ENCODE peak calls at places on chromosomes 13 and 19, in four cellular contexts. One of them, this sample, is unnamed.

GRCh38 chr19:791605-792360 is 5.5 kb upstream of the PTBP1 start:
- DNase-seq in spleen: peak
- DNase-seq in Panc1: no peak
- DNase-seq in stomach: no peak
- DNase-seq in this sample: no peak

GRCh38 chr19:40688987-40689338 is 1.5 kb downstream of the NUMBL start:
- DNase-seq in stomach: no peak
- DNase-seq in spleen: no peak
- DNase-seq in Panc1: no peak
- DNase-seq in this sample: no peak

GRCh38 chr19:12937243-12938053 is 961 bp upstream of the CALR start:
- DNase-seq in stomach: peak
- DNase-seq in spleen: no peak
- DNase-seq in Panc1: no peak
- DNase-seq in this sample: peak

GRCh38 chr19:35459414-35460082 is 11.5 kb downstream of the FFAR2 start:
- DNase-seq in stomach: peak
- DNase-seq in Panc1: no peak
- DNase-seq in spleen: peak
- DNase-seq in this sample: peak

GRCh38 chr13:100382787-100383186 is 205.8 kb downstream of the GGACT start:
- DNase-seq in stomach: no peak
- DNase-seq in Panc1: no peak
- DNase-seq in spleen: no peak
- DNase-seq in this sample: no peak

GRCh38 chr19:13823256-13823655 is 28.0 kb downstream of the ZSWIM4 start:
- DNase-seq in Panc1: no peak
- DNase-seq in spleen: no peak
- DNase-seq in stomach: no peak
- DNase-seq in this sample: no peak

GRCh38 chr19:40831502-40832430 is 18.5 kb downstream of the CYP2A6 start:
- DNase-seq in spleen: no peak
- DNase-seq in Panc1: peak
- DNase-seq in stomach: no peak
- DNase-seq in this sample: peak

GRCh38 chr19:33640773-33641172 is 19.0 kb downstream of the CHST8 start:
- DNase-seq in spleen: peak
- DNase-seq in Panc1: no peak
- DNase-seq in stomach: no peak
- DNase-seq in this sample: no peak

GRCh38 chr19:16218851-16219250 is 21.1 kb downstream of the AP1M1 start:
- DNase-seq in Panc1: no peak
- DNase-seq in stomach: no peak
- DNase-seq in spleen: no peak
- DNase-seq in this sample: no peak

GRCh38 chr19:10699650-10700335 is 1.4 kb upstream of the QTRT1 start:
- DNase-seq in Panc1: no peak
- DNase-seq in stomach: peak
- DNase-seq in spleen: no peak
- DNase-seq in this sample: peak

GRCh38 chr19:45496349-45496953 is 396 bp downstream of the RTN2 start:
- DNase-seq in stomach: no peak
- DNase-seq in spleen: peak
- DNase-seq in Panc1: no peak
- DNase-seq in this sample: no peak

GRCh38 chr19:1400281-1401137 is 833 bp downstream of the GAMT start:
- DNase-seq in spleen: no peak
- DNase-seq in Panc1: no peak
- DNase-seq in stomach: peak
- DNase-seq in this sample: no peak

GRCh38 chr13:113616991-113617749 is 32.6 kb downstream of the TFDP1 start:
- DNase-seq in Panc1: no peak
- DNase-seq in stomach: peak
- DNase-seq in spleen: no peak
- DNase-seq in this sample: no peak

GRCh38 chr19:18660051-18660910 is 23.2 kb upstream of the CRTC1 start:
- DNase-seq in spleen: no peak
- DNase-seq in Panc1: no peak
- DNase-seq in stomach: no peak
- DNase-seq in this sample: peak

GRCh38 chr13:35518337-35518736 is 41.8 kb upstream of the MAB21L1 start:
- DNase-seq in stomach: no peak
- DNase-seq in Panc1: no peak
- DNase-seq in spleen: no peak
- DNase-seq in this sample: no peak

GRCh38 chr19:16383584-16384161 is 59.0 kb downstream of the KLF2 start:
- DNase-seq in spleen: peak
- DNase-seq in Panc1: no peak
- DNase-seq in stomach: no peak
- DNase-seq in this sample: no peak

GRCh38 chr13:85586422-85586831 is 212.8 kb downstream of the SLITRK6 start:
- DNase-seq in Panc1: no peak
- DNase-seq in stomach: no peak
- DNase-seq in spleen: no peak
- DNase-seq in this sample: no peak

GRCh38 chr13:60577761-60578160 is 180.7 kb downstream of the TDRD3 start:
- DNase-seq in Panc1: no peak
- DNase-seq in spleen: no peak
- DNase-seq in stomach: no peak
- DNase-seq in this sample: no peak

GRCh38 chr13:99314640-99315176 is 7.5 kb upstream of the GPR183 start:
- DNase-seq in stomach: no peak
- DNase-seq in Panc1: no peak
- DNase-seq in spleen: no peak
- DNase-seq in this sample: no peak

GRCh38 chr19:4671182-4671851 is 1.2 kb upstream of the MYDGF start:
- DNase-seq in stomach: no peak
- DNase-seq in Panc1: no peak
- DNase-seq in spleen: no peak
- DNase-seq in this sample: no peak

DNA sequence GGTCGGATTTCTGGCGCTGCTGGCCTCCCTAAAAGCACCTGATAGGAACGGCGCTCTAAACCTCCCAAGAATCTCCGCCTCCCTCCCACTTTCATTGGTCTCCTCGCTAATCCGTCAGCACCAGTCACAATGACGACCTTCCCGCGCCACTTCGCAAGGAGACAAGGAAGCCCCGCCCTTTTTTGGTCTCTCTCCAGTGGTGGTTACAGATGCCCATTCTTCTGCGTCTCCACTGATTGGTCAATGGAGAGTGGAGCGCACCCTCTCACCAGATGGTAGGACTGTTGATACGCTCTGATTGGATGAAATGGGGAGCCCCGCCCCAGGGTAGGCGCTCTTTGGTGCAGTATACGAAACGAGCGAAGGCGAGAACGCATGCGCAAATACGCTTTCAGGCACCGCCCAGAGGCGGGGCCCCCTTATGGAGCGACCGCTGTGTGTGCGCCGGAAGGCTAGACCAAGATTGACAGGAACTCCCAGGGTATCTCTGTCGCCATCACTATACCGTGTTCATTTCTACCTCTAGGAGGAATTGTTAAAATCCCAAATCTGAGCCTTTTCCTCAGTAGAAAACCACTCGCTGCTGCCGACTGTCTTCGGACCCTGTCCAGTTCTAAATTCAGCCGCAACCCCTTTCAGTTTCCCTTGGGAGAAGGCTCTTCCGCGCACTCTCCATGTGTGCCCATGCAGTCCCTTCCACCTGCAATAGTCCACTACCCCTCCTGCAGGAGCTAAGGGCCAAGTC is 617 bp upstream of the HNRNPL start:
- DNase-seq in stomach: peak
- DNase-seq in spleen: peak
- DNase-seq in Panc1: peak
- DNase-seq in this sample: peak
- TF ChIP-seq CTCF in stomach: peak
- TF ChIP-seq CTCF in spleen: no peak
- TF ChIP-seq CTCF in Panc1: no peak
- TF ChIP-seq CTCF in this sample: peak

GRCh38 chr19:22422220-22422619 is at the start of gene ZNF98:
- DNase-seq in Panc1: no peak
- DNase-seq in spleen: no peak
- DNase-seq in stomach: no peak
- DNase-seq in this sample: peak
- H3K4me3 ChIP-seq in Panc1: no peak
- H3K4me3 ChIP-seq in spleen: peak
- H3K4me3 ChIP-seq in stomach: peak
- H3K4me3 ChIP-seq in this sample: no peak

GRCh38 chr19:47507924-47508553 is 6.8 kb downstream of the NAPA start:
- DNase-seq in spleen: no peak
- DNase-seq in Panc1: no peak
- DNase-seq in stomach: no peak
- DNase-seq in this sample: no peak
- TF ChIP-seq POLR2AphosphoS5 in spleen: no peak
- TF ChIP-seq POLR2AphosphoS5 in Panc1: no peak
- TF ChIP-seq POLR2AphosphoS5 in stomach: no peak
- TF ChIP-seq POLR2AphosphoS5 in this sample: no peak

DNA sequence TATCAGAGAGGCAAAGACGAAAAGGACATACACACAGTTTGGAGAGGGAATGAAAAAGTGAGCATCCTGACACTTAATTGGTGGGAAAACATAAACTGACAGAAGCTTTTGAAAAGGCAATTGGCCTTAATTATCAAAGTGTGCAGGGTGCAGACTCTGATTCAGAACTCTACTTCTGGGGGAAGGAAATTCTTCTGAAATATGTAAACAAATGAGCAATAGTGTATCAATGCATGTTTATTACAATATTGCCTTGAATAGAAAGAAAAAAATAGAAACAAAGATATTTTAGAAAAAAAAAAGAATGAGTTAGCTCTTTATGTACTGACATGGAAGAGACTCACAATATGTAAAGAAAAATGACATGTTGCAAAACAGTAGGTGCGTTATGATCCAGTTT is 182.6 kb downstream of the KCTD12 start:
- DNase-seq in stomach: no peak
- DNase-seq in Panc1: no peak
- DNase-seq in spleen: no peak
- DNase-seq in this sample: no peak
- TF ChIP-seq CTCF in stomach: no peak
- TF ChIP-seq CTCF in Panc1: no peak
- TF ChIP-seq CTCF in spleen: no peak
- TF ChIP-seq CTCF in this sample: no peak

GRCh38 chr19:17541184-17541759 is 14.2 kb upstream of the COLGALT1 start:
- DNase-seq in Panc1: no peak
- DNase-seq in stomach: no peak
- DNase-seq in spleen: no peak
- DNase-seq in this sample: no peak

GRCh38 chr19:17536957-17537356 is 18.5 kb upstream of the COLGALT1 start:
- DNase-seq in spleen: no peak
- DNase-seq in Panc1: no peak
- DNase-seq in stomach: no peak
- DNase-seq in this sample: no peak

GRCh38 chr19:17540174-17540573 is 15.3 kb upstream of the COLGALT1 start:
- DNase-seq in stomach: no peak
- DNase-seq in spleen: peak
- DNase-seq in Panc1: no peak
- DNase-seq in this sample: no peak

GRCh38 chr19:17539288-17540117 is 15.9 kb upstream of the COLGALT1 start:
- DNase-seq in stomach: peak
- DNase-seq in Panc1: peak
- DNase-seq in spleen: peak
- DNase-seq in this sample: peak

DNA sequence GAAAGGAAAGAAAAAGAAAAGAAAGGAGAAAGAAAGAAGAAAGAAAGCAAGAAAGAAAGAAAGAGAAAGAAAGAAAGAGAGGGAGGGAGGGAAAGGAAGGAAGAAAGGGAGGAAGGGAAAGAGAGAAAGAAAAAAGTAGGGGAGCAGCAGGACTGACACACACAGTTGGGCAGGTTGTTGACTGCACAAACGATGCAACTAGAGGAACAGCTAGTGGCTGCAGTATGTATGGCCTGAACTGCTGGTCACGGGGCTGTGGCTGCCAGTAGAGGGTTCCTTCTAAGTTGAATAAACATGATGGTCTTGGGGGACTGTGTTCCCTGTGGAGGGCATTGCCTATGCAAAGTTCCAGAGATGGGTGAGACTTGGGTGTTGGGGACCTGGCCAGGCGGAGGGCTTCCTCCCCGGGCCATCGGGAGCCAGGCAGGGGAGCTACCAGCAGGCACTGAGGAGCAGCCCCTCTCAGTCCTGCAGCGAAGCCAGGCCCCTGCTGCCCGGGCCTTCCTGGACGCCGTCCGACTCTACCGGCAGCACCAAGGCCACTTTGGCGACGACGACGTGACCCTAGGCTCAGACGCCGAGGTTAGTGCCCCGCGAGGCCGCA is 16.7 kb upstream of the COLGALT1 start:
- DNase-seq in Panc1: no peak
- DNase-seq in stomach: no peak
- DNase-seq in spleen: no peak
- DNase-seq in this sample: no peak
- H3K4me3 ChIP-seq in Panc1: peak
- H3K4me3 ChIP-seq in stomach: peak
- H3K4me3 ChIP-seq in spleen: peak
- H3K4me3 ChIP-seq in this sample: peak

GRCh38 chr19:38951187-38951586 is 20.4 kb downstream of the MRPS12 start:
- DNase-seq in spleen: no peak
- DNase-seq in Panc1: no peak
- DNase-seq in stomach: no peak
- DNase-seq in this sample: no peak

GRCh38 chr19:38953677-38954076 is 21.9 kb downstream of the FBXO17 start:
- DNase-seq in stomach: no peak
- DNase-seq in Panc1: no peak
- DNase-seq in spleen: peak
- DNase-seq in this sample: no peak

GRCh38 chr19:38956264-38956663 is 19.3 kb downstream of the FBXO17 start:
- DNase-seq in spleen: no peak
- DNase-seq in Panc1: no peak
- DNase-seq in stomach: no peak
- DNase-seq in this sample: no peak

GRCh38 chr19:38949580-38950367 is 19.0 kb downstream of the MRPS12 start:
- DNase-seq in stomach: peak
- DNase-seq in spleen: peak
- DNase-seq in Panc1: no peak
- DNase-seq in this sample: peak

DNA sequence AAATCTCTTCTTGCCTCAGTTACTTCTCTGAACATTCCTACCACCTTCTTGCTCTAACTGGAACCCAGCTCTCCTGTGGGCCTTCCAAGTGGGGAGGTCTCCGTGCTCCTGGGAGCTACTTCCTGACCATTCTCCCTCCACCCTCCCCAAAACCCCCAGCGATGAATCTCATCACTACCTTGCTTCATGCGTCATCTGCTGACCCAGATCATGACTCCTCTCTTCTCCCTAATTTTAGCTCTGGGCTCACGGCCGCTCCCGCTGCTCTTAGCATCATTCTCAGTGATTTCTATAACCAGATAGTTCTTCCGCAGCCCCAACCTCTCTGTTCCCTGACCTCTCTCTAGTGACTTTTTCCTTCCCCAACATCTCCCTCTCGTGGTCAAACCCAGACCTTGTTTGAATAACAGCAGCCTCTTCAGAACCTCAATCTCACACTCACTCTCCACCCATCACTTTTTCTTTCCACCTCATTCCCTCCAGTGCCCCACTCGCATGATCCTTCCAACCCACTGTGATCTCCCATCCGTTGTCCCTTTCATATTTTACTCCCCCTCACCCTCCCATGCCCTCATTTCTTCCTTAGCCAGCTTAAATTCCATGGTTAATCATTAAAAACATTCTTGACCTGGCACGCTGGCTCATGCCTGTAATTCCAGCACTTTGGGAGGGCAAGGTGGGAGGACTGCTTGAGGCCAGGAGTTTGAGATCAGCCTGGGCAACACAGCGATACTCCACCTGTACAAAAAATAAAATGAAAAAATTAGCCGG is 21.8 kb downstream of the MRPS12 start:
- DNase-seq in stomach: peak
- DNase-seq in Panc1: no peak
- DNase-seq in spleen: peak
- DNase-seq in this sample: peak
- TF ChIP-seq POLR2AphosphoS5 in stomach: no peak
- TF ChIP-seq POLR2AphosphoS5 in Panc1: peak
- TF ChIP-seq POLR2AphosphoS5 in spleen: no peak
- TF ChIP-seq POLR2AphosphoS5 in this sample: no peak